ENCODE peak calls at places on chromosomes 11 and 22, in four cellular contexts. H is sigmoid colon, P is K562, Y is upper lobe of right lung. R is an unnamed sample. For H3K4me1, the result is how much of the 10 kb centered on the place peaks cover.

GRCh38 chr11:2576116-2576515 is 123.7 kb downstream of the KCNQ1OT1 start:
- DNase-seq in P (no peak), Y (peak), H (no peak), R (peak)

GRCh38 chr11:45304111-45304991 is 18.2 kb upstream of the SYT13 start:
- DNase-seq in Y (no peak), H (no peak), P (no peak), R (no peak)

GRCh38 chr11:16604784-16605439 is 133.5 kb upstream of the C11orf58 start:
- DNase-seq in P (peak), H (peak), Y (peak), R (peak)

GRCh38 chr22:42439821-42440674 is 7.8 kb upstream of the NFAM1 start:
- DNase-seq in H (no peak), P (no peak), Y (peak), R (peak)

GRCh38 chr11:102830328-102830727 is 13.1 kb downstream of the MMP3 start:
- DNase-seq in Y (no peak), P (no peak), H (no peak), R (no peak)

GRCh38 chr11:13238879-13239514 is 38.6 kb upstream of the BMAL1 start:
- DNase-seq in H (no peak), Y (no peak), P (peak), R (no peak)

GRCh38 chr11:12329169-12329568 is 48.2 kb upstream of the PARVA start:
- DNase-seq in P (no peak), Y (no peak), H (no peak), R (no peak)

GRCh38 chr11:44623716-44624491 is 58.4 kb downstream of the CD82 start:
- DNase-seq in Y (peak), P (no peak), H (peak), R (peak)

GRCh38 chr22:37166675-37167066 is 17.0 kb upstream of the IL2RB start:
- DNase-seq in Y (peak), H (peak), P (peak), R (peak)

GRCh38 chr11:83008581-83008923 is 63.1 kb downstream of the RAB30 start:
- DNase-seq in H (no peak), P (no peak), Y (no peak), R (no peak)

GRCh38 chr11:116427337-116427902 is 345.4 kb downstream of the BUD13 start:
- DNase-seq in P (no peak), Y (no peak), H (no peak), R (no peak)

GRCh38 chr11:84541711-84542340 is 1085.3 kb downstream of the DLG2 start:
- DNase-seq in P (no peak), H (no peak), Y (no peak), R (no peak)

GRCh38 chr11:100908746-100909145 is 220.9 kb downstream of the PGR start:
- DNase-seq in Y (no peak), H (no peak), P (no peak), R (no peak)

GRCh38 chr11:124656759-124657627 is 16.5 kb downstream of the SIAE start:
- DNase-seq in Y (no peak), H (no peak), P (no peak), R (no peak)

GRCh38 chr11:60924110-60924905 is at the start of gene TMEM132A:
- DNase-seq in H (no peak), Y (peak), P (peak), R (peak)

GRCh38 chr11:77182542-77183420 is 54.7 kb downstream of the MYO7A start:
- DNase-seq in H (no peak), P (no peak), Y (no peak), R (no peak)

GRCh38 chr11:132874638-132875037 is 657.7 kb downstream of the OPCML start:
- DNase-seq in Y (no peak), P (no peak), H (no peak), R (no peak)

GRCh38 chr11:7559404-7560283 is 45.8 kb downstream of the PPFIBP2 start:
- DNase-seq in H (no peak), Y (no peak), P (no peak), R (no peak)

GRCh38 chr11:96014234-96014633 is 90.3 kb upstream of the MTMR2 start:
- DNase-seq in P (no peak), Y (no peak), H (no peak), R (no peak)

GRCh38 chr11:17972987-17973386 is 39.9 kb downstream of the SERGEF start:
- DNase-seq in P (peak), H (peak), Y (no peak), R (peak)

GRCh38 chr11:38718049-38718448 is 2120.0 kb upstream of the RAG2 start:
- DNase-seq in Y (no peak), H (no peak), P (peak), R (no peak)

GRCh38 chr11:71131861-71132260 is 120.5 kb downstream of the SHANK2 start:
- DNase-seq in Y (no peak), P (no peak), H (no peak), R (no peak)

GRCh38 chr22:31650391-31650790 is 11.6 kb downstream of the PISD start:
- DNase-seq in Y (no peak), P (no peak), H (no peak), R (no peak)

GRCh38 chr11:17927643-17928343 is 85.1 kb downstream of the SERGEF start:
- DNase-seq in P (no peak), Y (no peak), H (no peak), R (no peak)

GRCh38 chr11:78331711-78332110 is 85.9 kb downstream of the GAB2 start:
- DNase-seq in P (no peak), H (no peak), Y (no peak), R (no peak)
- H3K4me3 ChIP-seq in P (no peak), H (no peak), Y (no peak), R (no peak)

GRCh38 chr11:10725114-10725906 is 25.7 kb upstream of the CTR9 start:
- DNase-seq in Y (no peak), H (no peak), P (peak), R (no peak)

GRCh38 chr11:10728154-10728553 is 22.9 kb upstream of the CTR9 start:
- DNase-seq in P (no peak), H (no peak), Y (no peak), R (no peak)

GRCh38 chr11:10725907-10726253 is 25.2 kb upstream of the CTR9 start:
- DNase-seq in P (no peak), Y (no peak), H (no peak), R (no peak)

GRCh38 chr11:10728779-10729472 is 22.1 kb upstream of the CTR9 start:
- DNase-seq in P (no peak), H (no peak), Y (no peak), R (no peak)

DNA sequence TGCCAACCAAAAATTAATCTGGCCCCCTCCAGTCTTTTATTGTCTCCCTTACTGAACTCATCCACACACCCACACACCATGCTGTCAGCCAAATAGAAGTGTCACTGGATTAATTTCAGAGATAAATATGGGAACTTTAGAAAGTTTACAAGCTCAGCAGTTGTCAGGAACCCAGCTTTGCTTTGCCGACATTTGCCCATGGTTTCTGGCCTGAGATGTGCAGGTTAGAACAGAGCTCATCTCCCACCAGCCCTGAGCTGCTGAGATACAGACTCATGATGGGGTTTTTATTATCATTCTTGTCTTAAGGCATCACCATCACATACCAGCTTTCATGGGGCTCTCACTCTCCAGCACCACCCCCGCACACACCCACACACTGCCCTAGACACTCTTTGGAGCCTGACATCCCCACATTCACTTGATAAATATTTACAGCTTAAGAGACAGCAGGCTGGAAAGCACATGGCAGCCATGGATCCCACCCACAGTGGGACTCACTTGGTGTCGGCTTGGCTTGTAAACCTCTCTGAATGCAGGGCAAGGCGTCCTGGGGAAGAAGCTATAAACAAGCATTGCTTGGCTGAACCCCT is 23.7 kb upstream of the CTR9 start:
- DNase-seq in H (no peak), Y (no peak), P (no peak), R (no peak)
- H3K4me1 ChIP-seq in H (under half), Y (under half), P (under half), R (under half)

DNA sequence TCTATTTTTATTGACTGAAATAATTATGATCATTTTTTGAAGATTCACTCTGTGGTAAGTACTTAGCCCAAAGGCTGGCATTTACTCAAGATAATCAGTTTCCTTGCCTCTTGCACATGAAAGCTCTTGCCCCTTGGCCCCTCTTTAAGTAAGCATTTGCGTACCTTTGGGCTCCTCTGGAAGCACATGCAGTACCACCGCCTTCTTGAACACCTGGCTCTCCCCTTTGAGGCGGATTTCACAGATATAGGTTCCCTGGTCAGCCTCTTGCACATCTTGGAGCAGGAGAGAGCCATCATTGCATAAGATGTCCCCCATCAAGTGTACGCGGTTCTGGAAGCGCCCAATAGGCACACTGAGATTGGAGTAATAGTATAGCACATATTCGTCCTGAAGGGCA is 14.5 kb downstream of the JAML start:
- DNase-seq in P (no peak), Y (no peak), H (no peak), R (no peak)
- TF ChIP-seq CTCF in P (no peak), Y (no peak), H (no peak), R (no peak)

GRCh38 chr11:107017104-107017432 is 1.2 kb downstream of the GUCY1A2 start:
- DNase-seq in Y (no peak), P (no peak), H (no peak), R (no peak)
- H3K4me3 ChIP-seq in Y (peak), P (no peak), H (peak), R (peak)

GRCh38 chr11:122724520-122724919 is 69.0 kb downstream of the UBASH3B start:
- DNase-seq in Y (no peak), H (no peak), P (no peak), R (no peak)
- H3K4me1 ChIP-seq in Y (under half), H (under half), P (under half), R (under half)

GRCh38 chr11:113249491-113249763 is 65.0 kb upstream of the TTC12 start:
- DNase-seq in P (peak), H (no peak), Y (no peak), R (no peak)
- TF ChIP-seq CTCF in P (peak), H (no peak), Y (no peak), R (no peak)

GRCh38 chr11:128506384-128506783 is 81.0 kb downstream of the ETS1 start:
- DNase-seq in P (no peak), H (no peak), Y (no peak), R (no peak)

GRCh38 chr11:128506999-128507591 is 80.3 kb downstream of the ETS1 start:
- DNase-seq in P (no peak), H (peak), Y (peak), R (peak)

GRCh38 chr11:128507936-128508335 is 79.4 kb downstream of the ETS1 start:
- DNase-seq in H (no peak), P (no peak), Y (no peak), R (no peak)

GRCh38 chr11:128509990-128510389 is 77.4 kb downstream of the ETS1 start:
- DNase-seq in Y (no peak), P (no peak), H (no peak), R (no peak)

DNA sequence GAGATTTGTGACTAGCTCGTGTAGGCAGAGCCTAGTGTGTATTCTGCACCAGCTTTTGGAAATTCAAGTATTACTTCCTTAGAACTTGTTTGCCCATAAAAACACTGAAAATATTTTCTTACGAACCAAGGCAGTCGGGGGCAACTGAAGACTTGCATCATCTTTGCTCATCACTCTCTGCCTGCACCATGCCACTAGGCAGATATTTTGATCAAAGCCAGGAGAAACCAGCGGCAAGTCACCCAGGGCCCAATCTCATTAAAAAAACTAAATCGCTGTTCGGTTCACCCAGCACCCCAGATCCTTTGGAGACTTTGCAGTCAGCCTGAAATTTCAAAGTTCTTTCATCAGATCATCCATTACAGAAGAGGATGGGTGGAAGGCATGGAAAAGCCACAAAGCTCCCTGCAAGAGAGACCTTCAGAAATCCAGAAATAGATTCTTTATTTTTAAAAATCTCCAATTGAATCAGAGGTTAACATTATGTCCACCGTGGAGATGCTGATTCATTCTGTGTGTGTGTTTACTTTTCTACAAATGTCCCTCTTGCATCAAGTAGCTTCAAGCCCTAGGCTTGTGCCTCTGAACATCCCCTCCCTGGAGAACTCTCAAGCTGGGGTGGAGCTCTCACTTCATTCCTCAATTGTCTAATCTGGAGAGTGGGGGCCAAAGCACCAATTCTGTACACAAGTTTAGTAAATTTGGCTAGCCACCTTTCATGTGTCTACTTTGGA is 78.4 kb downstream of the ETS1 start:
- DNase-seq in Y (no peak), H (no peak), P (no peak), R (no peak)
- H3K4me3 ChIP-seq in Y (peak), H (no peak), P (no peak), R (no peak)

GRCh38 chr11:31802609-31802989 is 8.5 kb downstream of the PAX6 start:
- DNase-seq in Y (no peak), H (no peak), P (no peak), R (no peak)

GRCh38 chr11:31801298-31801702 is 9.8 kb downstream of the PAX6 start:
- DNase-seq in P (no peak), H (no peak), Y (no peak), R (no peak)

GRCh38 chr11:31800398-31801265 is 10.5 kb downstream of the PAX6 start:
- DNase-seq in H (no peak), P (no peak), Y (no peak), R (no peak)

GRCh38 chr11:31802990-31803812 is 7.9 kb downstream of the PAX6 start:
- DNase-seq in H (no peak), P (no peak), Y (no peak), R (no peak)

DNA sequence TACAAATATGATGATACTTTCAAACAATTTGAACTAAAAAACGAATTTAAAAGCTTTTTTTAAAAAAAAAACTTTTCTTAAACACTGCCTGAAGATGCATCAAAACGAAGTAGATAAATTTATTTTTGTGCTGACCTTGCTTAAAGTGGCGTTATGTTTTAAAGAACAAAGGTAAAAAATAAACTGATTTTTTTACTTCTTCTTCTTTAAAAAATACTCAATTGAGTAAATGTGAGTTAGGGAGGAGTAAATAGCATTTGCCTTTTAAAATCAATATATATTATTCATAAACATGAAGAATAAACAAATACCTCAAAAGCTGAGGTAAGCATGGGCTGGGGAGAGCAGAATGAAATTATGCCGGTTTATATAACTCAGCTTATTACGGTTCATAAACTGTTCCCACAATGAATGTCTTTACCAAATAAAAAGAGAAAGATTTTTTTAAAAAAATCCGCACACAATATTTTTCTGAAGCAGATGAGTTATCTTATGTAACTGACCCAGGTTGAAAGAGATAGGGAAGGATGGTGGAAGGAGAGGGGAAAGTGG is 9.0 kb downstream of the PAX6 start:
- DNase-seq in H (no peak), P (no peak), Y (no peak), R (no peak)
- H3K4me1 ChIP-seq in H (half or more), P (under half), Y (under half), R (under half)